ENCODE peak calls at places on chromosome 18, in nine cellular contexts. One of them, this sample, is unnamed.

GRCh38 chr18:11150271-11150615 is 874 bp upstream of the PIEZO2 start:
- DNase-seq in adrenal gland: no peak
- DNase-seq in AG09309: no peak
- DNase-seq in lower lobe of right lung: no peak
- DNase-seq in right lobe of liver: no peak
- DNase-seq in coronary artery: no peak
- DNase-seq in heart left ventricle: no peak
- DNase-seq in Calu3: no peak
- DNase-seq in H9: peak; percentile 69
- DNase-seq in this sample: no peak

GRCh38 chr18:2442006-2442405 is 129.3 kb downstream of the METTL4 start:
- DNase-seq in AG09309: no peak
- DNase-seq in coronary artery: no peak
- DNase-seq in Calu3: no peak
- DNase-seq in right lobe of liver: no peak
- DNase-seq in adrenal gland: no peak
- DNase-seq in H9: no peak
- DNase-seq in lower lobe of right lung: no peak
- DNase-seq in heart left ventricle: no peak
- DNase-seq in this sample: no peak

GRCh38 chr18:46042571-46043123 is 29.4 kb downstream of the PSTPIP2 start:
- DNase-seq in right lobe of liver: no peak
- DNase-seq in adrenal gland: no peak
- DNase-seq in heart left ventricle: no peak
- DNase-seq in lower lobe of right lung: no peak
- DNase-seq in AG09309: no peak
- DNase-seq in coronary artery: no peak
- DNase-seq in H9: no peak
- DNase-seq in Calu3: no peak
- DNase-seq in this sample: no peak

GRCh38 chr18:73879771-73880170 is 267.9 kb downstream of the FBXO15 start:
- DNase-seq in right lobe of liver: no peak
- DNase-seq in Calu3: no peak
- DNase-seq in H9: no peak
- DNase-seq in lower lobe of right lung: no peak
- DNase-seq in heart left ventricle: no peak
- DNase-seq in coronary artery: no peak
- DNase-seq in AG09309: no peak
- DNase-seq in adrenal gland: no peak
- DNase-seq in this sample: no peak

GRCh38 chr18:50356036-50356945 is 18.6 kb upstream of the SKA1 start:
- DNase-seq in adrenal gland: peak; percentile 52
- DNase-seq in Calu3: peak; percentile 23
- DNase-seq in coronary artery: no peak
- DNase-seq in H9: no peak
- DNase-seq in right lobe of liver: no peak
- DNase-seq in AG09309: no peak
- DNase-seq in lower lobe of right lung: no peak
- DNase-seq in heart left ventricle: no peak
- DNase-seq in this sample: no peak

GRCh38 chr18:12231040-12231882 is 22.9 kb upstream of the CIDEA start:
- DNase-seq in coronary artery: no peak
- DNase-seq in lower lobe of right lung: no peak
- DNase-seq in adrenal gland: no peak
- DNase-seq in right lobe of liver: peak; percentile 53
- DNase-seq in heart left ventricle: no peak
- DNase-seq in AG09309: no peak
- DNase-seq in H9: no peak
- DNase-seq in Calu3: no peak
- DNase-seq in this sample: no peak

GRCh38 chr18:24369420-24369819 is 28.2 kb downstream of the OSBPL1A start:
- DNase-seq in coronary artery: no peak
- DNase-seq in adrenal gland: no peak
- DNase-seq in heart left ventricle: no peak
- DNase-seq in Calu3: no peak
- DNase-seq in lower lobe of right lung: no peak
- DNase-seq in AG09309: peak; percentile 1
- DNase-seq in H9: no peak
- DNase-seq in right lobe of liver: no peak
- DNase-seq in this sample: no peak

GRCh38 chr18:74456409-74457042 is 582 bp downstream of the DIPK1C start:
- DNase-seq in H9: no peak
- DNase-seq in right lobe of liver: no peak
- DNase-seq in heart left ventricle: no peak
- DNase-seq in coronary artery: no peak
- DNase-seq in lower lobe of right lung: no peak
- DNase-seq in adrenal gland: no peak
- DNase-seq in AG09309: no peak
- DNase-seq in Calu3: no peak
- DNase-seq in this sample: no peak

GRCh38 chr18:23307567-23308295 is 145.4 kb upstream of the RIOK3 start:
- DNase-seq in H9: no peak
- DNase-seq in lower lobe of right lung: no peak
- DNase-seq in heart left ventricle: no peak
- DNase-seq in Calu3: no peak
- DNase-seq in AG09309: no peak
- DNase-seq in coronary artery: no peak
- DNase-seq in adrenal gland: no peak
- DNase-seq in right lobe of liver: no peak
- DNase-seq in this sample: no peak

GRCh38 chr18:36469471-36469870 is 172.0 kb downstream of the FHOD3 start:
- DNase-seq in AG09309: no peak
- DNase-seq in right lobe of liver: no peak
- DNase-seq in coronary artery: no peak
- DNase-seq in heart left ventricle: peak; percentile 72
- DNase-seq in lower lobe of right lung: no peak
- DNase-seq in adrenal gland: no peak
- DNase-seq in H9: no peak
- DNase-seq in Calu3: no peak
- DNase-seq in this sample: no peak

GRCh38 chr18:25349131-25349925 is 2.6 kb downstream of the ZNF521 start:
- DNase-seq in coronary artery: no peak
- DNase-seq in adrenal gland: peak; percentile 54
- DNase-seq in right lobe of liver: no peak
- DNase-seq in lower lobe of right lung: peak; percentile 45
- DNase-seq in Calu3: no peak
- DNase-seq in AG09309: no peak
- DNase-seq in heart left ventricle: peak; percentile 54
- DNase-seq in H9: peak; percentile 43
- DNase-seq in this sample: peak; percentile 68

GRCh38 chr18:48540329-48541025 is 1.6 kb downstream of the CTIF start:
- DNase-seq in coronary artery: peak; percentile 81
- DNase-seq in heart left ventricle: peak; percentile 75
- DNase-seq in Calu3: peak; percentile 73
- DNase-seq in right lobe of liver: peak; percentile 92
- DNase-seq in adrenal gland: peak; percentile 65
- DNase-seq in H9: peak; percentile 52
- DNase-seq in lower lobe of right lung: peak; percentile 83
- DNase-seq in AG09309: no peak
- DNase-seq in this sample: peak; percentile 80

GRCh38 chr18:47978603-47979002 is 48.1 kb upstream of the SMAD2 start:
- DNase-seq in coronary artery: no peak
- DNase-seq in adrenal gland: no peak
- DNase-seq in H9: no peak
- DNase-seq in lower lobe of right lung: no peak
- DNase-seq in right lobe of liver: no peak
- DNase-seq in heart left ventricle: no peak
- DNase-seq in Calu3: no peak
- DNase-seq in AG09309: no peak
- DNase-seq in this sample: no peak

GRCh38 chr18:53906681-53907080 is 317.8 kb downstream of the MBD2 start:
- DNase-seq in heart left ventricle: peak; percentile 49
- DNase-seq in H9: no peak
- DNase-seq in lower lobe of right lung: no peak
- DNase-seq in right lobe of liver: no peak
- DNase-seq in adrenal gland: no peak
- DNase-seq in AG09309: no peak
- DNase-seq in coronary artery: no peak
- DNase-seq in Calu3: no peak
- DNase-seq in this sample: no peak

GRCh38 chr18:21741511-21742322 is 1.1 kb downstream of the MIB1 start:
- DNase-seq in H9: peak; percentile 35
- DNase-seq in adrenal gland: peak; percentile 43
- DNase-seq in lower lobe of right lung: peak; percentile 66
- DNase-seq in right lobe of liver: peak; percentile 68
- DNase-seq in coronary artery: no peak
- DNase-seq in AG09309: no peak
- DNase-seq in heart left ventricle: peak; percentile 31
- DNase-seq in Calu3: peak; percentile 28
- DNase-seq in this sample: peak; percentile 27

GRCh38 chr18:50451100-50451842 is 76.4 kb downstream of the SKA1 start:
- DNase-seq in H9: no peak
- DNase-seq in right lobe of liver: no peak
- DNase-seq in lower lobe of right lung: no peak
- DNase-seq in AG09309: no peak
- DNase-seq in coronary artery: no peak
- DNase-seq in Calu3: no peak
- DNase-seq in adrenal gland: no peak
- DNase-seq in heart left ventricle: no peak
- DNase-seq in this sample: no peak

DNA sequence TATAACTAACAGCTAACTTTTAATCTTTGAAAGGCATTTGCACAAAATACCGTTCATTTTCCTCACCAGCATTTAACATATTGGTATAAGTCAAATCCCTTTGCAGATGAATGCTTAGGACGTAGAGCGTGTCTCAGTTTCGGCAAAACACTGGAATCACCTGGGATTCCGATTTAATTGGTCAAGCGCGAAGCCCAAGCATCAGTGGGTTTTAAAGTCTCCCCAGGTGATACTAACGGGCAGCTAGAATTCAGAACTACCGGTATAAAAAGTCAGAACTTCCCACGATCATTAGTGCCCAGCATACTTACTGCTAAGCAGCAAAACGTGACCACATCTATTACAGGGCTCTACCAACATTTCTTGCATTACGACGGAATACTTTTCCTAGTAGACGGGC is 24.6 kb downstream of the ALPK2 start:
- DNase-seq in Calu3: no peak
- DNase-seq in heart left ventricle: no peak
- DNase-seq in AG09309: no peak
- DNase-seq in coronary artery: no peak
- DNase-seq in right lobe of liver: no peak
- DNase-seq in adrenal gland: no peak
- DNase-seq in lower lobe of right lung: no peak
- DNase-seq in H9: no peak
- DNase-seq in this sample: no peak
- TF ChIP-seq CTCF in Calu3: no peak
- TF ChIP-seq CTCF in heart left ventricle: no peak
- TF ChIP-seq CTCF in AG09309: no peak
- TF ChIP-seq CTCF in coronary artery: no peak
- TF ChIP-seq CTCF in right lobe of liver: no peak
- TF ChIP-seq CTCF in adrenal gland: no peak
- TF ChIP-seq CTCF in lower lobe of right lung: no peak
- TF ChIP-seq CTCF in H9: no peak
- TF ChIP-seq CTCF in this sample: no peak

DNA sequence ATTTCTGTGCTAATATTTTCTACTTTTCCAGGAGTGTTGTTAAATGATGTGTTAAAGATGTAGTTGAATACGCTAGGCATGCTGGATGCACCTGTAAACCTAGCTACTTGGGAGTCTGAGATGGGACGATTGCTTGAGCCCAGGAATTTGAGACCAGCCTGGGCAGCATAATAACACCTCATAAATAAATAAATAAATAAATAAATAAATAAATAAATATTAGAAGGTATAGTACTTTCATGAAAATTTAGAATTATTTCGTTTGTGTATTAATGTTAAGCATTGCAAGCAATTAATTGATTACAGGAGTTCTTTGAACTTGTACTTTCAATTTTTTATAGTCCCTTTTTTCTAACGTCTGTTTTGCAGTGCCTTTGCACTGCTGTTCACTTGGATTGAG is 137.2 kb downstream of the ATP9B start:
- DNase-seq in coronary artery: no peak
- DNase-seq in Calu3: no peak
- DNase-seq in heart left ventricle: no peak
- DNase-seq in lower lobe of right lung: no peak
- DNase-seq in H9: no peak
- DNase-seq in adrenal gland: no peak
- DNase-seq in right lobe of liver: no peak
- DNase-seq in AG09309: no peak
- DNase-seq in this sample: no peak
- TF ChIP-seq CTCF in coronary artery: no peak
- TF ChIP-seq CTCF in Calu3: no peak
- TF ChIP-seq CTCF in heart left ventricle: no peak
- TF ChIP-seq CTCF in lower lobe of right lung: no peak
- TF ChIP-seq CTCF in H9: no peak
- TF ChIP-seq CTCF in adrenal gland: no peak
- TF ChIP-seq CTCF in right lobe of liver: no peak
- TF ChIP-seq CTCF in AG09309: no peak
- TF ChIP-seq CTCF in this sample: no peak

GRCh38 chr18:60092073-60092472 is 192.3 kb downstream of the PMAIP1 start:
- DNase-seq in AG09309: peak; percentile 8
- DNase-seq in Calu3: no peak
- DNase-seq in lower lobe of right lung: no peak
- DNase-seq in right lobe of liver: no peak
- DNase-seq in coronary artery: no peak
- DNase-seq in adrenal gland: no peak
- DNase-seq in heart left ventricle: no peak
- DNase-seq in H9: no peak
- DNase-seq in this sample: no peak

GRCh38 chr18:60090170-60090569 is 190.4 kb downstream of the PMAIP1 start:
- DNase-seq in H9: no peak
- DNase-seq in coronary artery: no peak
- DNase-seq in AG09309: no peak
- DNase-seq in lower lobe of right lung: no peak
- DNase-seq in Calu3: no peak
- DNase-seq in adrenal gland: no peak
- DNase-seq in heart left ventricle: no peak
- DNase-seq in right lobe of liver: no peak
- DNase-seq in this sample: no peak
- TF ChIP-seq CTCF in H9: peak; percentile 58
- TF ChIP-seq CTCF in coronary artery: no peak
- TF ChIP-seq CTCF in AG09309: no peak
- TF ChIP-seq CTCF in lower lobe of right lung: no peak
- TF ChIP-seq CTCF in Calu3: no peak
- TF ChIP-seq CTCF in adrenal gland: no peak
- TF ChIP-seq CTCF in heart left ventricle: no peak
- TF ChIP-seq CTCF in right lobe of liver: no peak
- TF ChIP-seq CTCF in this sample: no peak

DNA sequence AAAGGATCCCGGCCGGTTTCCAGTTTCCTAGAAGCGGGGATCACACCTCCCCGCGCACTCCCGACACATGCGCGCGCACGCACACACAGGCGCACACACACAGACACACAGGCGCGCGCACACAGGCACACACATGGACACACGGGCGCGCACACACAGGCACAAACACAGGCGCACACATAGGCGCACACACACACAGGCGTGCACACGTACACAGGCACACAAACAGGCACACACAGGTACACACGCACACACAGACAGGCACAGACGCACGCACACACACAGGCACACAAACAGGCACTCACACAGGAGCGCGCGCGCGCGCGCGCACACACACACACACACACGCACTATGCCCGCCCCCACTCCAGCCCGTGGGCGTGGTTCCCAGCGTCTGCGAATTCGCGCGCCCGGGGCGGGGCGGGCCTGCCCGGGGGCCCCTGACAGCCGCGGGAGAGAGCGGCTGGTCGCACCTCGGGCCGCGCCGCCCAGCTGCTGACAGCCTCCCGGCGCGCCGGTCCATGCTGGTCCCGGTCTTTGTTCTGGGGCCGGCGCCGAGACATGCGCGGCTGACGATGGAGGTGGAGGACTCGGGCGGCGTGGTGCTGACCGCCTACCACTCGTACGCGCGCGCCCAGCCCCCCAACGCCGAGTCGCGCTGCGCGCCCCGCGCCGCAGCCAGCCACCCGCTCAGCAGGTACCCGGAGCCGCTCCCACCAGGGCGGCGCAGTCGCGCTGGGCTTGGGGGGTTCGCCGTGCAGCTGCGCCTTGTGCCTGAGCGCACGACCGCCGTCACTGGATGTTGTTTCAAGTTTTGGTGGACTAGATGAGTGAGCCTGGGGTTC is at the start of gene ARHGAP28:
- DNase-seq in Calu3: peak; percentile 54
- DNase-seq in coronary artery: no peak
- DNase-seq in H9: peak; percentile 89
- DNase-seq in lower lobe of right lung: peak; percentile 87
- DNase-seq in adrenal gland: peak; percentile 68
- DNase-seq in right lobe of liver: peak; percentile 71
- DNase-seq in heart left ventricle: peak; percentile 81
- DNase-seq in AG09309: peak; percentile 53
- DNase-seq in this sample: peak; percentile 58
- TF ChIP-seq CTCF in Calu3: no peak
- TF ChIP-seq CTCF in coronary artery: no peak
- TF ChIP-seq CTCF in H9: peak; percentile 49
- TF ChIP-seq CTCF in lower lobe of right lung: no peak
- TF ChIP-seq CTCF in adrenal gland: no peak
- TF ChIP-seq CTCF in right lobe of liver: peak; percentile 18
- TF ChIP-seq CTCF in heart left ventricle: no peak
- TF ChIP-seq CTCF in AG09309: no peak
- TF ChIP-seq CTCF in this sample: no peak

This sample was measured in tibial artery.